ENCODE peak calls at places on chromosomes 13 and 19, in eight cellular contexts. I, T, E, D, L, J, R and F are unnamed samples.

GRCh38 chr19:13717194-13717643 is 47.1 kb upstream of the MRI1 start:
- DNase-seq in I (no peak), T (no peak), E (no peak), D (no peak), L (no peak), J (no peak), R (peak), F (no peak)

GRCh38 chr13:48078251-48078656 is 16.6 kb downstream of the MED4 start:
- DNase-seq in I (no peak), T (no peak), E (no peak), D (no peak), L (no peak), J (no peak), R (peak), F (no peak)

GRCh38 chr13:27425918-27426630 is 1.7 kb downstream of the GTF3A start:
- DNase-seq in I (peak), T (peak), E (peak), D (peak), L (peak), J (peak), R (peak), F (no peak)

GRCh38 chr19:40414536-40415535 is 1.7 kb upstream of the PRX start:
- DNase-seq in I (no peak), T (no peak), E (no peak), D (no peak), L (no peak), J (no peak), R (no peak), F (no peak)

GRCh38 chr13:105365831-105366230 is 1169.6 kb downstream of the EFNB2 start:
- DNase-seq in I (no peak), T (no peak), E (no peak), D (no peak), L (no peak), J (no peak), R (no peak), F (no peak)

GRCh38 chr13:113937497-113938140 is 36.3 kb downstream of the C13orf46 start:
- DNase-seq in I (no peak), T (no peak), E (no peak), D (no peak), L (no peak), J (no peak), R (no peak), F (no peak)

GRCh38 chr13:63631006-63631405 is 2215.4 kb upstream of the PCDH20 start:
- DNase-seq in I (no peak), T (no peak), E (no peak), D (no peak), L (no peak), J (no peak), R (no peak), F (no peak)

GRCh38 chr19:1276620-1277007 is 1.3 kb downstream of the FAM174C start:
- DNase-seq in I (no peak), T (no peak), E (no peak), D (no peak), L (no peak), J (no peak), R (no peak), F (no peak)

GRCh38 chr13:39209731-39210633 is 171.7 kb downstream of the NHLRC3 start:
- DNase-seq in I (no peak), T (no peak), E (no peak), D (no peak), L (no peak), J (no peak), R (no peak), F (no peak)

GRCh38 chr13:114125589-114125988 is 6.8 kb downstream of the RASA3 start:
- DNase-seq in I (no peak), T (no peak), E (no peak), D (no peak), L (no peak), J (no peak), R (no peak), F (no peak)

GRCh38 chr19:55601127-55601526 is 1.0 kb downstream of the ZNF524 start:
- DNase-seq in I (no peak), T (no peak), E (no peak), D (no peak), L (no peak), J (no peak), R (no peak), F (no peak)

GRCh38 chr19:2166741-2167738 is 3.3 kb downstream of the DOT1L start:
- DNase-seq in I (no peak), T (peak), E (no peak), D (no peak), L (peak), J (no peak), R (peak), F (peak)

GRCh38 chr19:18340237-18340989 is at the start of gene PGPEP1:
- DNase-seq in I (peak), T (peak), E (peak), D (no peak), L (no peak), J (no peak), R (peak), F (peak)

GRCh38 chr19:43372462-43372861 is 19.0 kb downstream of the CD177 start:
- DNase-seq in I (no peak), T (no peak), E (no peak), D (no peak), L (no peak), J (no peak), R (no peak), F (no peak)

GRCh38 chr19:23346696-23347095 is 48.6 kb downstream of the ZNF91 start:
- DNase-seq in I (no peak), T (no peak), E (no peak), D (no peak), L (no peak), J (no peak), R (no peak), F (no peak)

GRCh38 chr13:75798353-75799245 is 162.5 kb downstream of the LMO7 start:
- DNase-seq in I (no peak), T (no peak), E (no peak), D (no peak), L (no peak), J (no peak), R (peak), F (no peak)

GRCh38 chr13:112233256-112233655 is 142.9 kb upstream of the SPACA7 start:
- DNase-seq in I (no peak), T (no peak), E (no peak), D (no peak), L (no peak), J (no peak), R (no peak), F (no peak)

GRCh38 chr19:29783627-29784190 is 28.1 kb upstream of the CCNE1 start:
- DNase-seq in I (no peak), T (no peak), E (no peak), D (no peak), L (no peak), J (no peak), R (no peak), F (no peak)

GRCh38 chr19:8367327-8368001 is 3.5 kb downstream of the ANGPTL4 start:
- DNase-seq in I (no peak), T (peak), E (no peak), D (no peak), L (peak), J (peak), R (peak), F (peak)

GRCh38 chr19:58585442-58586130 is 12.5 kb upstream of the MZF1 start:
- DNase-seq in I (no peak), T (no peak), E (no peak), D (no peak), L (no peak), J (no peak), R (no peak), F (no peak)

GRCh38 chr19:53130506-53130905 is 2.2 kb downstream of the ZNF415 start:
- DNase-seq in I (no peak), T (no peak), E (no peak), D (no peak), L (no peak), J (no peak), R (no peak), F (no peak)

GRCh38 chr13:22735381-22735995 is 445.3 kb upstream of the SGCG start:
- DNase-seq in I (no peak), T (no peak), E (no peak), D (no peak), L (no peak), J (no peak), R (no peak), F (no peak)

GRCh38 chr13:43405457-43405856 is 381.3 kb downstream of the ENOX1 start:
- DNase-seq in I (no peak), T (no peak), E (no peak), D (no peak), L (no peak), J (peak), R (peak), F (no peak)

GRCh38 chr19:49374665-49375434 is 11.2 kb downstream of the DKKL1 start:
- DNase-seq in I (no peak), T (peak), E (no peak), D (no peak), L (no peak), J (no peak), R (no peak), F (no peak)

GRCh38 chr19:3068071-3068470 is 5.8 kb upstream of the TLE5 start:
- DNase-seq in I (no peak), T (no peak), E (no peak), D (no peak), L (no peak), J (no peak), R (no peak), F (no peak)

GRCh38 chr13:42215578-42216421 is 56.2 kb upstream of the AKAP11 start:
- DNase-seq in I (no peak), T (no peak), E (no peak), D (no peak), L (no peak), J (peak), R (peak), F (no peak)

GRCh38 chr13:25167775-25168174 is 4.3 kb downstream of the AMER2 start:
- DNase-seq in I (no peak), T (no peak), E (no peak), D (no peak), L (no peak), J (no peak), R (no peak), F (no peak)

GRCh38 chr13:30346159-30346788 is 38.9 kb upstream of the KATNAL1 start:
- DNase-seq in I (peak), T (no peak), E (peak), D (no peak), L (peak), J (no peak), R (no peak), F (no peak)

GRCh38 chr19:18439025-18439909 is 1.3 kb upstream of the ISYNA1 start:
- DNase-seq in I (no peak), T (no peak), E (no peak), D (no peak), L (no peak), J (peak), R (peak), F (no peak)

GRCh38 chr13:78247362-78247761 is 328.7 kb upstream of the EDNRB start:
- DNase-seq in I (no peak), T (no peak), E (no peak), D (no peak), L (no peak), J (no peak), R (no peak), F (no peak)

GRCh38 chr13:46629811-46630413 is 76.9 kb downstream of the LRCH1 start:
- DNase-seq in I (no peak), T (no peak), E (no peak), D (no peak), L (no peak), J (no peak), R (no peak), F (no peak)

DNA sequence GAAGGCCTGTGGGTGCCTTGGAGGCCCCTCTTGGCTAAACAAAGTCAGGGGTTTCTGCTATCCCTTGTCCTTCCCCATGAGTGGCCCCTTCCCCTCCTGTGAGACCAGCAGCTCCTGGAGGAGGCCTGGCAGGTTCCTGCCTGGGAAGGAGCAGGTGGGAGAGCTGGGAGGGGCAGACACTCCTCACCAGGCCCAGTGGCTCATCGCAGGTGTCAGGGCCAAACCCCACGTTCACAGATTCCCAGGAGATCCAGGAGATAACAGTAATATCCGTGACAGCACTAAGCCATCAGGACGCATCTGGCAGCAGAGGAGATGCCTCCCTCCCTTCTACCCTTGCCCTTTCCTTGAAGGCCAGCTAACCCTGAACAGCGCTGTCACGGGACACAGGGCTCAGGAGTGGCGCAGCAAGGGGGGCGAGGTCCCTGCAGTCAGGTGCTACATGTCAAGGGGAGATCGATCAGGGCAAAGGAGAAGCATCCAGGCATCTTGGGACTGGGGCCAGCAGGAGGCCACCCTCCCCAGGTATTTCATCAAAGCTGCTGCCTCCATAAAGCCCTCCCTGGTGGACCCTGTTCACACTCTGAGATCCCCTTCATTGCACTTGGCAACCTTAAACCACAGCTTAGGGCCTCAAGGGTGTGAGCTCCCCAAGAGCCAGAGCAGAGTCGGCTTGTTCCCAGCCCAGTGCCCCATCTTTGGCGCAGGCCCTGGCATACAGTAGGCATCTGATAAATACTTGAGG is 4.8 kb downstream of the CEBPA start:
- DNase-seq in I (no peak), T (peak), E (no peak), D (no peak), L (no peak), J (no peak), R (no peak), F (no peak)
- H3K27ac ChIP-seq in I (no peak), T (no peak), E (no peak), D (peak), L (peak), J (no peak), R (no peak), F (no peak)

DNA sequence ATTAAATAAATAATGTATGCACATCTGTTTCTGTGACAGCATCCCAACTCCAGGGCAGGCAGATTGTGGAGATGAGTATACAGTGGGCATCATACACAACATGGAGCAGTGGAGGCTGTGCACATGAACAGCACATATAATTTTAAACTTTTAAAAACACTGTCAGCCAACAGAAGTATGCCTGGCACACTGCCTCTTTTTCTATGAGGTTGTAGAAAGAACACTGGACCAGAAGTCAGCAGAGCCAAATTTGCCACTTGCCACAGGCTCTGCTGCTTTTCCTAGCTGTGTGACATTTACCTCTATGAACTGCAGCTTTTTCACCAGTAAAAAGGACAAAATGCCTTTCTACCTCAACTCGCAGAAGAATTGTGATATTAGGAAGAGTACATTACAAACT is 118.7 kb downstream of the FRY start:
- DNase-seq in I (no peak), T (peak), E (no peak), D (no peak), L (no peak), J (no peak), R (no peak), F (no peak)
- H3K27ac ChIP-seq in I (no peak), T (peak), E (no peak), D (peak), L (peak), J (no peak), R (no peak), F (no peak)

DNA sequence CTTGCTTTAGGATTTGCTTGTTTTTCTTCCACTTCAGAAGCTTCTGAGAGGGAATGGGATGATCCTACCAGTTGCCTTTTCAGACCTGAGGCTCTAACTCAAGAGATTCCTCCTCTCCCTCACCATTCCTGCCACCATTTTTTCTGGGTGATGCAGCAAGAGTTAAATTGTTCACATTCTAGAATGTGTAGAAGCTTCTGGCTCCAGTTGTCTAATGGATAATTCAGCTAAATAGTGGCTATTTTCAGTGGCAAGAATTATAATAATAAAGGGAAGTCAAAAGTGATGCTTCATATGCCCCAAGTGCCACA is 20.9 kb downstream of the BBC3 start:
- DNase-seq in I (no peak), T (no peak), E (no peak), D (no peak), L (no peak), J (no peak), R (no peak), F (no peak)
- H3K27ac ChIP-seq in I (no peak), T (peak), E (no peak), D (peak), L (peak), J (peak), R (no peak), F (no peak)

DNA sequence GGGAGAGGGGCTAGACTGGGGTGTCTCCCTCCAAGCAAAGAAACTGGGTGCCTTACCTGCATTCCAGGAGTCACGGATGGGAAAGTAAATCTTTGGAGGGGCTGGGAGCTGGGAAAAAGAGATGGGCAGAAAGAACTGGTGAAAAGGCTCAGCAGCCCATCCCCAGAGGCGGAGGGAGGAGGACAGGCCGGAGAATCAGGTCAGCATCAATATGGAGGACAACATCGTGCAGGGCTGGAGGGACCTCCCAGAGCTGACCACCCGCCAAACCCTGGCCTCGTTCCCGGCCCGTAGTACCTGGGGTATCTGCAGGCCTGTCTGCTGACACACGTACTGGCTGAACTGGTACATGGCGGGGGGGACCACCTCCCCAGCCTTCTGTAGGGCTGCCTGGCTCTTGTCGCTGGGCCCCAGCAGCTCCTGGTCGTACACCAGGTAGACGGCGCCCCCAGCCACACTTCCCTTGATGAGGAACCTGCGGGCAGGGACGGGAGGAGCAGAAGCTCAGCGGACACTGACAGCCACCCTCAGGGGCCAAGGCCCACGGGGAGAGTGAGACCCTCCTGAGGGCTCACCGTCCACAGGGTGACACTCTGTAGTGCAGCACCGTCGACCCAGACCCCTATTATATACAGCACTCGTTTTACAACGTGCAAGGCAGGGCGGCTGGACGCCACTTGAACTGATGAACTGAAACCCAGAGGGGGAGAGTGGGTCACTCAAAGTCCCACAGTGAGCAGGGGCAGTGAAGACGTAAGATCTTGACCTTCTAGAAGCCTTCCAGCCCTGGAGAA is 830 bp downstream of the MICOS13 start:
- DNase-seq in I (no peak), T (peak), E (no peak), D (no peak), L (no peak), J (no peak), R (no peak), F (no peak)
- H3K27ac ChIP-seq in I (peak), T (peak), E (peak), D (peak), L (peak), J (peak), R (peak), F (peak)

GRCh38 chr13:111219306-111219705 is 101.1 kb upstream of the TEX29 start:
- DNase-seq in I (no peak), T (peak), E (no peak), D (no peak), L (no peak), J (peak), R (no peak), F (no peak)
- H3K27ac ChIP-seq in I (no peak), T (peak), E (no peak), D (peak), L (no peak), J (peak), R (no peak), F (peak)

GRCh38 chr19:31306006-31306753 is 43.1 kb downstream of the TSHZ3 start:
- DNase-seq in I (no peak), T (peak), E (no peak), D (no peak), L (no peak), J (no peak), R (no peak), F (no peak)
- H3K27ac ChIP-seq in I (no peak), T (no peak), E (no peak), D (no peak), L (no peak), J (no peak), R (no peak), F (no peak)